ENCODE peak calls at places on chromosomes 2 and 18, in ten cellular contexts. G is activated CD4-positive, alpha-beta T cell treated with anti-CD3 and anti-CD28 coated beads for 36 hours; N is mucosa of gallbladder; C is brain microvascular endothelial cell; R is ELF-1; E is HepG2; V is non-pigmented ciliary epithelial cell; I is NCI-H1436; X is NCI-H1092; H is aorta. F is an unnamed sample.

GRCh38 chr2:18423636-18424035 is 136.8 kb downstream of the RDH14 start:
- DNase-seq in C (no peak), E (no peak), N (no peak), I (no peak), V (no peak), H (no peak), X (no peak), R (no peak), G (no peak), F (no peak)

GRCh38 chr2:96859338-96859649 is 1.5 kb upstream of the ANKRD39 start:
- DNase-seq in R (no peak), G (no peak), E (no peak), I (no peak), C (no peak), N (no peak), X (no peak), V (no peak), H (peak), F (no peak)

GRCh38 chr2:136214284-136214683 is 96.3 kb upstream of the CXCR4 start:
- DNase-seq in E (peak), N (no peak), I (no peak), V (no peak), R (no peak), H (no peak), C (no peak), X (no peak), G (no peak), F (no peak)

GRCh38 chr2:237296756-237297155 is 117.2 kb downstream of the COL6A3 start:
- DNase-seq in G (no peak), C (no peak), N (no peak), I (no peak), X (no peak), E (no peak), V (no peak), R (no peak), H (no peak), F (no peak)

GRCh38 chr18:58541137-58541788 is 87.6 kb downstream of the ALPK2 start:
- DNase-seq in G (peak), C (peak), V (no peak), N (no peak), I (no peak), H (no peak), R (peak), E (no peak), X (no peak), F (no peak)

GRCh38 chr2:231132126-231132525 is 7.3 kb upstream of the HTR2B start:
- DNase-seq in E (no peak), R (no peak), I (no peak), H (no peak), C (no peak), X (no peak), G (no peak), V (no peak), N (no peak), F (no peak)

GRCh38 chr2:175854665-175855064 is 147.4 kb downstream of the LNPK start:
- DNase-seq in I (no peak), V (no peak), H (no peak), N (no peak), E (no peak), R (no peak), X (peak), G (no peak), C (no peak), F (no peak)

GRCh38 chr2:16026816-16027501 is 86.6 kb downstream of the MYCN start:
- DNase-seq in I (no peak), E (no peak), C (no peak), H (no peak), X (no peak), R (no peak), G (no peak), N (no peak), V (no peak), F (no peak)

GRCh38 chr2:153940511-153940910 is 68.8 kb downstream of the GALNT13 start:
- DNase-seq in H (no peak), I (no peak), V (no peak), G (no peak), R (no peak), E (no peak), C (no peak), X (no peak), N (no peak), F (no peak)

GRCh38 chr18:48988508-48989303 is 37.9 kb upstream of the SMAD7 start:
- DNase-seq in C (no peak), X (no peak), R (no peak), H (no peak), N (no peak), G (no peak), I (no peak), V (no peak), E (no peak), F (no peak)

GRCh38 chr2:39696072-39696471 is 30.4 kb downstream of the TMEM178A start:
- DNase-seq in N (no peak), E (peak), G (no peak), C (peak), V (peak), H (no peak), I (no peak), R (peak), X (peak), F (no peak)

GRCh38 chr2:225042800-225043167 is 516 bp upstream of the DOCK10 start:
- DNase-seq in N (no peak), G (no peak), I (no peak), C (no peak), X (no peak), H (peak), V (no peak), E (no peak), R (no peak), F (no peak)

GRCh38 chr2:151243468-151243867 is 18.2 kb downstream of the RBM43 start:
- DNase-seq in X (no peak), G (no peak), E (no peak), I (no peak), H (no peak), R (no peak), N (no peak), V (no peak), C (no peak), F (no peak)